ENCODE peak calls at places on chromosomes 7 and 10, in ten cellular contexts. One of them, this sample, is unnamed.

GRCh38 chr10:19730848-19731247 is 85.4 kb upstream of the PLXDC2 start:
- DNase-seq in stimulated activated CD4-positive, alpha-beta T cell treated with anti-CD3 and anti-CD28 coated beads, Interleukin-12 subunit alpha, Interleukin-12 subunit beta, amount 100 ng/mL, for 48 hours: no peak
- DNase-seq in ovary: no peak
- DNase-seq in osteocyte: no peak
- DNase-seq in memory B cell: no peak
- DNase-seq in NCI-H69: no peak
- DNase-seq in dorsolateral prefrontal cortex: no peak
- DNase-seq in putamen: no peak
- DNase-seq in substantia nigra: no peak
- DNase-seq in adrenal gland: no peak
- DNase-seq in this sample: no peak

GRCh38 chr10:77864151-77864851 is 62.3 kb downstream of the DLG5 start:
- DNase-seq in dorsolateral prefrontal cortex: no peak
- DNase-seq in osteocyte: no peak
- DNase-seq in ovary: no peak
- DNase-seq in stimulated activated CD4-positive, alpha-beta T cell treated with anti-CD3 and anti-CD28 coated beads, Interleukin-12 subunit alpha, Interleukin-12 subunit beta, amount 100 ng/mL, for 48 hours: no peak
- DNase-seq in memory B cell: no peak
- DNase-seq in adrenal gland: no peak
- DNase-seq in substantia nigra: no peak
- DNase-seq in putamen: no peak
- DNase-seq in NCI-H69: no peak
- DNase-seq in this sample: no peak

GRCh38 chr10:23516530-23516929 is 77.7 kb downstream of the OTUD1 start:
- DNase-seq in adrenal gland: no peak
- DNase-seq in putamen: peak; percentile 24
- DNase-seq in ovary: no peak
- DNase-seq in dorsolateral prefrontal cortex: no peak
- DNase-seq in osteocyte: no peak
- DNase-seq in stimulated activated CD4-positive, alpha-beta T cell treated with anti-CD3 and anti-CD28 coated beads, Interleukin-12 subunit alpha, Interleukin-12 subunit beta, amount 100 ng/mL, for 48 hours: no peak
- DNase-seq in NCI-H69: no peak
- DNase-seq in memory B cell: no peak
- DNase-seq in substantia nigra: no peak
- DNase-seq in this sample: no peak

GRCh38 chr10:30607814-30608213 is 21.7 kb downstream of the LYZL2 start:
- DNase-seq in ovary: no peak
- DNase-seq in substantia nigra: no peak
- DNase-seq in dorsolateral prefrontal cortex: no peak
- DNase-seq in stimulated activated CD4-positive, alpha-beta T cell treated with anti-CD3 and anti-CD28 coated beads, Interleukin-12 subunit alpha, Interleukin-12 subunit beta, amount 100 ng/mL, for 48 hours: no peak
- DNase-seq in putamen: no peak
- DNase-seq in osteocyte: peak; percentile 32
- DNase-seq in memory B cell: no peak
- DNase-seq in NCI-H69: no peak
- DNase-seq in adrenal gland: no peak
- DNase-seq in this sample: no peak

GRCh38 chr10:89670926-89671325 is 25.9 kb upstream of the PANK1 start:
- DNase-seq in stimulated activated CD4-positive, alpha-beta T cell treated with anti-CD3 and anti-CD28 coated beads, Interleukin-12 subunit alpha, Interleukin-12 subunit beta, amount 100 ng/mL, for 48 hours: no peak
- DNase-seq in memory B cell: no peak
- DNase-seq in NCI-H69: no peak
- DNase-seq in adrenal gland: no peak
- DNase-seq in putamen: no peak
- DNase-seq in ovary: no peak
- DNase-seq in osteocyte: no peak
- DNase-seq in substantia nigra: no peak
- DNase-seq in dorsolateral prefrontal cortex: no peak
- DNase-seq in this sample: no peak

GRCh38 chr7:146331369-146331768 is 214.8 kb downstream of the CNTNAP2 start:
- DNase-seq in ovary: no peak
- DNase-seq in putamen: no peak
- DNase-seq in NCI-H69: no peak
- DNase-seq in osteocyte: no peak
- DNase-seq in memory B cell: no peak
- DNase-seq in dorsolateral prefrontal cortex: no peak
- DNase-seq in substantia nigra: no peak
- DNase-seq in adrenal gland: no peak
- DNase-seq in stimulated activated CD4-positive, alpha-beta T cell treated with anti-CD3 and anti-CD28 coated beads, Interleukin-12 subunit alpha, Interleukin-12 subunit beta, amount 100 ng/mL, for 48 hours: no peak
- DNase-seq in this sample: no peak

GRCh38 chr7:106071356-106071998 is 40.6 kb downstream of the SYPL1 start:
- DNase-seq in dorsolateral prefrontal cortex: no peak
- DNase-seq in NCI-H69: peak; percentile 66
- DNase-seq in osteocyte: peak; percentile 77
- DNase-seq in ovary: no peak
- DNase-seq in adrenal gland: no peak
- DNase-seq in memory B cell: peak; percentile 50
- DNase-seq in putamen: no peak
- DNase-seq in substantia nigra: no peak
- DNase-seq in stimulated activated CD4-positive, alpha-beta T cell treated with anti-CD3 and anti-CD28 coated beads, Interleukin-12 subunit alpha, Interleukin-12 subunit beta, amount 100 ng/mL, for 48 hours: peak; percentile 20
- DNase-seq in this sample: peak; percentile 70

GRCh38 chr10:33746878-33747277 is 412.4 kb upstream of the NRP1 start:
- DNase-seq in substantia nigra: no peak
- DNase-seq in stimulated activated CD4-positive, alpha-beta T cell treated with anti-CD3 and anti-CD28 coated beads, Interleukin-12 subunit alpha, Interleukin-12 subunit beta, amount 100 ng/mL, for 48 hours: no peak
- DNase-seq in memory B cell: no peak
- DNase-seq in ovary: no peak
- DNase-seq in NCI-H69: no peak
- DNase-seq in putamen: no peak
- DNase-seq in adrenal gland: no peak
- DNase-seq in osteocyte: no peak
- DNase-seq in dorsolateral prefrontal cortex: no peak
- DNase-seq in this sample: no peak

GRCh38 chr7:7932553-7932952 is 36.0 kb upstream of the GLCCI1 start:
- DNase-seq in putamen: no peak
- DNase-seq in ovary: no peak
- DNase-seq in stimulated activated CD4-positive, alpha-beta T cell treated with anti-CD3 and anti-CD28 coated beads, Interleukin-12 subunit alpha, Interleukin-12 subunit beta, amount 100 ng/mL, for 48 hours: no peak
- DNase-seq in substantia nigra: no peak
- DNase-seq in adrenal gland: no peak
- DNase-seq in dorsolateral prefrontal cortex: no peak
- DNase-seq in NCI-H69: no peak
- DNase-seq in osteocyte: no peak
- DNase-seq in memory B cell: no peak
- DNase-seq in this sample: no peak